ENCODE peak calls at places on chromosomes 7 and 10, in five cellular contexts. A is stromal cell of bone marrow, L is heart right ventricle, I is NCI-H1092 treated with DMSO at 0.1 percent for 48 hours, P is frontal cortex. G is an unnamed sample.

GRCh38 chr7:28998110-28998509 is 40.0 kb upstream of the TRIL start:
- DNase-seq in A (no peak), L (no peak), I (no peak), P (no peak), G (no peak)

GRCh38 chr10:77636967-77637473 is 588 bp downstream of the KCNMA1 start:
- DNase-seq in A (no peak), L (no peak), I (no peak), P (no peak), G (no peak)

GRCh38 chr10:3872700-3873099 is 87.7 kb upstream of the KLF6 start:
- DNase-seq in A (no peak), L (no peak), I (no peak), P (no peak), G (no peak)

GRCh38 chr10:70753841-70754621 is 31.1 kb downstream of the TBATA start:
- DNase-seq in A (no peak), L (no peak), I (no peak), P (no peak), G (no peak)

GRCh38 chr7:88020953-88021650 is 87.1 kb downstream of the ADAM22 start:
- DNase-seq in A (no peak), L (no peak), I (no peak), P (no peak), G (no peak)

GRCh38 chr10:113679463-113680171 is at the start of gene CASP7:
- DNase-seq in A (peak), L (peak), I (peak), P (peak), G (no peak)

GRCh38 chr10:16609195-16609594 is 87.5 kb upstream of the C1QL3 start:
- DNase-seq in A (no peak), L (no peak), I (no peak), P (no peak), G (no peak)

GRCh38 chr10:74072503-74072902 is 74.6 kb downstream of the VCL start:
- DNase-seq in A (no peak), L (no peak), I (no peak), P (no peak), G (no peak)

GRCh38 chr7:20539201-20539600 is 76.3 kb upstream of the ABCB5 start:
- DNase-seq in A (no peak), L (no peak), I (no peak), P (no peak), G (no peak)

GRCh38 chr10:96292971-96293909 is 11.0 kb upstream of the DNTT start:
- DNase-seq in A (peak), L (no peak), I (peak), P (peak), G (peak)

GRCh38 chr7:149414745-149415390 is 46.0 kb downstream of the ZNF777 start:
- DNase-seq in A (peak), L (peak), I (no peak), P (peak), G (no peak)

GRCh38 chr7:132488634-132489302 is 87.5 kb downstream of the PLXNA4 start:
- DNase-seq in A (peak), L (no peak), I (no peak), P (no peak), G (no peak)

GRCh38 chr7:108818742-108819141 is 249.1 kb downstream of the DNAJB9 start:
- DNase-seq in A (no peak), L (no peak), I (no peak), P (no peak), G (no peak)

GRCh38 chr10:48672596-48673255 is 11.9 kb upstream of the WDFY4 start:
- DNase-seq in A (no peak), L (no peak), I (no peak), P (no peak), G (no peak)

GRCh38 chr10:55628260-55628701 is 732.8 kb downstream of the ZWINT start:
- DNase-seq in A (no peak), L (no peak), I (no peak), P (no peak), G (no peak)

G was measured in NCI-H1417 treated with DMSO at 0.1 percent for 48 hours.